ENCODE peak calls at places on chromosomes 11 and 22, in six cellular contexts. One of them, this sample, is unnamed.

GRCh38 chr22:17570851-17571631 is 7.7 kb downstream of the SLC25A18 start:
- DNase-seq in type B pancreatic cell: no peak
- DNase-seq in H9: no peak
- DNase-seq in tibial artery: peak; percentile 90
- DNase-seq in RCC 7860: no peak
- DNase-seq in left lobe of liver: peak; percentile 87
- DNase-seq in this sample: peak; percentile 68

GRCh38 chr11:63858628-63859550 is 20.0 kb downstream of the MARK2 start:
- DNase-seq in type B pancreatic cell: no peak
- DNase-seq in H9: no peak
- DNase-seq in tibial artery: no peak
- DNase-seq in RCC 7860: no peak
- DNase-seq in left lobe of liver: no peak
- DNase-seq in this sample: no peak

GRCh38 chr11:84524422-84525051 is 1102.6 kb downstream of the DLG2 start:
- DNase-seq in type B pancreatic cell: no peak
- DNase-seq in H9: no peak
- DNase-seq in tibial artery: no peak
- DNase-seq in RCC 7860: no peak
- DNase-seq in left lobe of liver: no peak
- DNase-seq in this sample: no peak

GRCh38 chr11:10233581-10233980 is 60.4 kb downstream of the SBF2 start:
- DNase-seq in type B pancreatic cell: no peak
- DNase-seq in H9: no peak
- DNase-seq in tibial artery: no peak
- DNase-seq in RCC 7860: peak; percentile 57
- DNase-seq in left lobe of liver: no peak
- DNase-seq in this sample: peak; percentile 22

GRCh38 chr11:69325446-69325845 is 31.5 kb downstream of the MYEOV start:
- DNase-seq in type B pancreatic cell: peak; percentile 60
- DNase-seq in H9: peak; percentile 7
- DNase-seq in tibial artery: peak; percentile 19
- DNase-seq in RCC 7860: no peak
- DNase-seq in left lobe of liver: no peak
- DNase-seq in this sample: no peak

GRCh38 chr11:74009675-74010305 is 905 bp upstream of the UCP3 start:
- DNase-seq in type B pancreatic cell: no peak
- DNase-seq in H9: no peak
- DNase-seq in tibial artery: no peak
- DNase-seq in RCC 7860: no peak
- DNase-seq in left lobe of liver: no peak
- DNase-seq in this sample: no peak

GRCh38 chr11:132866783-132867545 is 665.3 kb downstream of the OPCML start:
- DNase-seq in type B pancreatic cell: no peak
- DNase-seq in H9: no peak
- DNase-seq in tibial artery: no peak
- DNase-seq in RCC 7860: peak; percentile 3
- DNase-seq in left lobe of liver: no peak
- DNase-seq in this sample: no peak

GRCh38 chr11:34012734-34013133 is 38.8 kb upstream of the CAPRIN1 start:
- DNase-seq in type B pancreatic cell: no peak
- DNase-seq in H9: no peak
- DNase-seq in tibial artery: no peak
- DNase-seq in RCC 7860: no peak
- DNase-seq in left lobe of liver: peak; percentile 3
- DNase-seq in this sample: no peak

GRCh38 chr22:47381240-47381639 is 618.8 kb downstream of the TBC1D22A start:
- DNase-seq in type B pancreatic cell: no peak
- DNase-seq in H9: no peak
- DNase-seq in tibial artery: peak; percentile 49
- DNase-seq in RCC 7860: no peak
- DNase-seq in left lobe of liver: no peak
- DNase-seq in this sample: no peak

GRCh38 chr11:16047073-16047472 is 309.3 kb downstream of the SOX6 start:
- DNase-seq in type B pancreatic cell: no peak
- DNase-seq in H9: no peak
- DNase-seq in tibial artery: no peak
- DNase-seq in RCC 7860: no peak
- DNase-seq in left lobe of liver: no peak
- DNase-seq in this sample: no peak